ENCODE peak calls at places on chromosomes 6 and 20, in four cellular contexts. A is iPS-NIHi11; O is stimulated activated naive B cell treated with anti-CD40 and anti-IgM and Interleukin-4, amounts not matched to agents 10 μg/mL and 1 μg/mL and 100 μg/mL, for 72 hours; Z is H7. N is an unnamed sample.

GRCh38 chr20:24871429-24872213 is 77.4 kb upstream of the CST7 start:
- DNase-seq in A (no peak), O (no peak), Z (no peak), N (no peak)

GRCh38 chr20:44648068-44648467 is 3.4 kb downstream of the ADA start:
- DNase-seq in A (no peak), O (no peak), Z (no peak), N (no peak)

GRCh38 chr6:87916446-87916845 is 131.2 kb upstream of the SPACA1 start:
- DNase-seq in A (no peak), O (no peak), Z (no peak), N (no peak)

GRCh38 chr6:122789078-122789861 is at the start of gene SMPDL3A:
- DNase-seq in A (peak; percentile 77), O (peak; percentile 4), Z (peak; percentile 85), N (peak; percentile 88)

GRCh38 chr6:132218063-132218696 is 183.1 kb downstream of the MOXD1 start:
- DNase-seq in A (no peak), O (no peak), Z (no peak), N (no peak)

GRCh38 chr6:130282234-130282995 is 59.7 kb upstream of the SAMD3 start:
- DNase-seq in A (peak; percentile 31), O (no peak), Z (peak; percentile 6), N (no peak)

GRCh38 chr6:16135078-16135477 is 6.2 kb downstream of the MYLIP start:
- DNase-seq in A (no peak), O (no peak), Z (no peak), N (no peak)

GRCh38 chr6:118468682-118469465 is 79.2 kb upstream of the PLN start:
- DNase-seq in A (no peak), O (no peak), Z (no peak), N (no peak)

GRCh38 chr6:16243055-16243454 is 4.7 kb downstream of the GMPR start:
- DNase-seq in A (no peak), O (no peak), Z (no peak), N (no peak)

GRCh38 chr6:39420300-39421265 is 98.1 kb upstream of the KCNK16 start:
- DNase-seq in A (no peak), O (no peak), Z (no peak), N (peak; percentile 39)

GRCh38 chr6:75751443-75751842 is 2.4 kb downstream of the MYO6 start:
- DNase-seq in A (no peak), O (no peak), Z (no peak), N (no peak)

GRCh38 chr6:21300439-21300838 is 293.1 kb upstream of the SOX4 start:
- DNase-seq in A (no peak), O (no peak), Z (no peak), N (no peak)

GRCh38 chr6:111812080-111813038 is 60.9 kb downstream of the FYN start:
- DNase-seq in A (peak; percentile 31), O (no peak), Z (no peak), N (no peak)

GRCh38 chr6:145886228-145886956 is 71.8 kb upstream of the FBXO30 start:
- DNase-seq in A (no peak), O (no peak), Z (no peak), N (no peak)

GRCh38 chr6:15544321-15544900 is 118.4 kb downstream of the DTNBP1 start:
- DNase-seq in A (no peak), O (no peak), Z (no peak), N (no peak)

GRCh38 chr6:144993870-144994269 is 708.7 kb downstream of the UTRN start:
- DNase-seq in A (no peak), O (no peak), Z (no peak), N (no peak)

GRCh38 chr6:138275976-138276375 is 57.7 kb upstream of the PBOV1 start:
- DNase-seq in A (no peak), O (no peak), Z (peak; percentile 38), N (no peak)

GRCh38 chr6:21201181-21201580 is 392.4 kb upstream of the SOX4 start:
- DNase-seq in A (no peak), O (no peak), Z (no peak), N (no peak)

GRCh38 chr6:97110626-97111025 is 172.4 kb downstream of the MMS22L start:
- DNase-seq in A (no peak), O (no peak), Z (no peak), N (no peak)

GRCh38 chr20:62501801-62502495 is 26.2 kb upstream of the GATA5 start:
- DNase-seq in A (no peak), O (peak; percentile 77), Z (no peak), N (no peak)

GRCh38 chr6:32148289-32148688 is 3.5 kb downstream of the PRRT1 start:
- DNase-seq in A (no peak), O (no peak), Z (peak; percentile 48), N (no peak)

GRCh38 chr6:388202-388903 is 3.2 kb upstream of the IRF4 start:
- DNase-seq in A (no peak), O (no peak), Z (no peak), N (no peak)

GRCh38 chr20:1423206-1423605 is 30.4 kb upstream of the FKBP1A start:
- DNase-seq in A (no peak), O (no peak), Z (no peak), N (no peak)

GRCh38 chr6:168102093-168102985 is 23.3 kb upstream of the FRMD1 start:
- DNase-seq in A (no peak), O (no peak), Z (peak; percentile 73), N (no peak)

GRCh38 chr20:49768204-49769124 is 44.2 kb upstream of the SLC9A8 start:
- DNase-seq in A (peak; percentile 68), O (no peak), Z (peak; percentile 69), N (peak; percentile 63)

GRCh38 chr6:156391379-156391777 is 385.8 kb upstream of the ARID1B start:
- DNase-seq in A (no peak), O (no peak), Z (no peak), N (no peak)

GRCh38 chr6:113763311-113763766 is 93.8 kb upstream of the MARCKS start:
- DNase-seq in A (no peak), O (no peak), Z (no peak), N (no peak)

GRCh38 chr6:155125916-155126315 is 130.8 kb downstream of the TIAM2 start:
- DNase-seq in A (no peak), O (no peak), Z (no peak), N (no peak)

GRCh38 chr6:36381502-36382389 is 5.7 kb downstream of the ETV7 start:
- DNase-seq in A (no peak), O (no peak), Z (no peak), N (no peak)